ENCODE peak calls at places on chromosomes 3 and 15, in eight cellular contexts. G, H, V, B, I, U, Q and C are unnamed samples.

GRCh38 chr3:114770874-114771273 is 376.2 kb downstream of the ZBTB20 start:
- DNase-seq in V (peak), G (peak), H (no peak), Q (no peak), U (peak), B (no peak), I (no peak), C (no peak)

GRCh38 chr3:105785790-105786189 is 83.0 kb downstream of the CBLB start:
- DNase-seq in V (no peak), B (no peak), Q (no peak), I (no peak), H (no peak), U (no peak), G (no peak), C (no peak)

GRCh38 chr15:26620528-26620927 is 152.3 kb downstream of the GABRB3 start:
- DNase-seq in H (no peak), Q (no peak), V (no peak), B (no peak), I (no peak), U (no peak), G (no peak), C (no peak)

GRCh38 chr15:93831641-93832040 is 399.7 kb upstream of the MCTP2 start:
- DNase-seq in G (no peak), U (no peak), I (no peak), B (no peak), V (no peak), Q (no peak), H (no peak), C (no peak)

GRCh38 chr3:167887096-167887495 is 151.6 kb downstream of the SERPINI1 start:
- DNase-seq in U (peak), G (peak), H (no peak), I (no peak), B (no peak), Q (no peak), V (peak), C (no peak)

GRCh38 chr3:140176526-140176925 is 241.5 kb downstream of the CLSTN2 start:
- DNase-seq in Q (no peak), G (peak), B (no peak), V (peak), I (no peak), H (no peak), U (peak), C (no peak)

GRCh38 chr3:126197343-126197742 is 17.0 kb upstream of the ALDH1L1 start:
- DNase-seq in B (no peak), Q (no peak), U (no peak), H (no peak), V (no peak), G (no peak), I (no peak), C (no peak)

GRCh38 chr15:80801891-80802680 is 22.9 kb downstream of the CEMIP start:
- DNase-seq in I (no peak), H (no peak), Q (no peak), V (no peak), G (peak), U (peak), B (no peak), C (no peak)

GRCh38 chr3:16253601-16254000 is 11.1 kb downstream of the DPH3 start:
- DNase-seq in V (peak), G (peak), H (no peak), B (no peak), Q (no peak), U (no peak), I (peak), C (no peak)

GRCh38 chr3:136750209-136750921 is 1.8 kb downstream of the STAG1 start:
- DNase-seq in B (no peak), U (no peak), G (peak), Q (no peak), V (no peak), H (no peak), I (no peak), C (no peak)

GRCh38 chr15:78855746-78856145 is 16.9 kb upstream of the MORF4L1 start:
- DNase-seq in U (peak), I (no peak), H (no peak), V (peak), G (peak), Q (no peak), B (no peak), C (no peak)

GRCh38 chr3:104126864-104127553 is 1239.7 kb upstream of the ALCAM start:
- DNase-seq in Q (no peak), V (no peak), U (no peak), G (no peak), I (no peak), H (no peak), B (no peak), C (no peak)

GRCh38 chr15:29132110-29132420 is 137.6 kb downstream of the NSMCE3 start:
- DNase-seq in Q (no peak), H (no peak), V (no peak), U (no peak), I (no peak), G (no peak), B (no peak), C (no peak)

GRCh38 chr3:182808041-182808765 is 14.9 kb downstream of the ATP11B start:
- DNase-seq in V (peak), H (no peak), U (no peak), Q (no peak), I (no peak), G (no peak), B (no peak), C (no peak)

GRCh38 chr3:39216176-39216790 is 23.9 kb upstream of the XIRP1 start:
- DNase-seq in G (no peak), H (no peak), V (no peak), I (no peak), U (no peak), B (no peak), Q (no peak), C (no peak)

GRCh38 chr3:10268930-10269329 is 20.7 kb downstream of the TATDN2 start:
- DNase-seq in U (no peak), G (no peak), H (no peak), Q (no peak), V (no peak), I (no peak), B (no peak), C (no peak)

GRCh38 chr15:68032672-68033071 is 21.4 kb upstream of the PIAS1 start:
- DNase-seq in I (no peak), V (no peak), G (no peak), B (no peak), Q (no peak), H (no peak), U (no peak), C (no peak)

GRCh38 chr15:70064441-70064840 is 33.3 kb downstream of the TLE3 start:
- DNase-seq in Q (no peak), U (no peak), V (no peak), G (peak), B (no peak), I (no peak), H (no peak), C (no peak)

GRCh38 chr3:164526250-164526649 is 552.0 kb downstream of the SI start:
- DNase-seq in U (no peak), B (no peak), I (no peak), V (no peak), H (no peak), G (no peak), Q (no peak), C (no peak)

GRCh38 chr15:80684697-80685096 is 10.4 kb upstream of the ABHD17C start:
- DNase-seq in V (no peak), G (no peak), I (no peak), H (no peak), Q (no peak), U (peak), B (no peak), C (no peak)

GRCh38 chr3:58526124-58526957 is 10.6 kb downstream of the ACOX2 start:
- DNase-seq in U (peak), V (peak), G (peak), H (no peak), B (no peak), Q (no peak), I (no peak), C (no peak)

GRCh38 chr15:97881568-97881967 is 78.9 kb upstream of the ARRDC4 start:
- DNase-seq in G (no peak), Q (no peak), U (no peak), I (no peak), H (no peak), B (no peak), V (no peak), C (no peak)

GRCh38 chr3:166955549-166955948 is 424.5 kb downstream of the ZBBX start:
- DNase-seq in Q (no peak), G (no peak), B (no peak), U (no peak), H (no peak), I (no peak), V (no peak), C (no peak)

GRCh38 chr15:69090197-69090948 is 70.1 kb upstream of the GLCE start:
- DNase-seq in V (peak), U (peak), H (no peak), B (no peak), Q (no peak), G (peak), I (no peak), C (no peak)

GRCh38 chr3:100468676-100469075 is 23.7 kb upstream of the TMEM45A start:
- DNase-seq in B (no peak), Q (no peak), U (no peak), G (no peak), V (no peak), H (no peak), I (no peak), C (no peak)

GRCh38 chr15:64891546-64891945 is 20.2 kb upstream of the ANKDD1A start:
- DNase-seq in H (no peak), G (no peak), U (no peak), I (no peak), B (no peak), V (no peak), Q (no peak), C (no peak)

DNA sequence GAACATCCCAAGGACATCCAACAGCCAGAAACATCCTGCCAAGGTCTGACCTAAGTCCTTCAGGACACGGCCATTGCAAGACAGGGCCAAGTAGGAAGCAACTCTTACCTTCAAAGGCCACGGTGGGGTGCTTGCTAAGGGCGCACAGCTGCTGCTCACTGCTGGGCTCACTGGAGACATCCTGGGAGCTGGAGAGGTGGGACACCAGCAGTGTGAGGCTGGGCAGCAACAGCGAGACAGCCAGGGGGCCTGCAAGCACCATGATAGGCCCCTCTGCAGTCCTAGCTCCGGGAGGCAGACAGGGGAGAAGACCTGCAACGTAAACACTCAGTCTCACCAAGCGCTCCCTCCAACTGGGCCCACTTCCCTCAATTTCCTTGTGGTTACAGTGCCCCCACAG is 79.2 kb downstream of the SEMA5B start:
- DNase-seq in Q (no peak), V (no peak), I (no peak), U (no peak), B (no peak), G (no peak), H (no peak), C (no peak)
- TF ChIP-seq CTCF in Q (no peak), V (peak), I (no peak), U (no peak), B (no peak), G (no peak), H (no peak), C (no peak)

DNA sequence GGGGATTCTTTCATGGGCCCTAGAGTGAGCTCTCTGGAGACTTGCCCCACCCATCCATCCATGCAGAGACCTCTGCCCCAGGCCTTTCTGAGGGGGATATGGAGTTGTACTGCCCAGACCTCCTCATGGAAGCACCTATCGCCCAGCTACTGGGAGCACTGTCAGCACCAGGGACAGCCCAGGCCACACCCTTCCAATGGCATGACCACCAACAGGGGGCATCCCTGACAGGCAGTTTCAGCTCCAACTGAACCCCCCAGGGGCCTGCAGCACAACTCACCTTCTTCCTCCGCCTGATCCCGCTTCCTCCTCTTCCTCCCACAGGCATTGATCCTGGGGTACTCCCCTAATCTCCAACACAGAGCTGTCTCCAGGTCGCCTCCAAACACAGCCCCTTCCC is 21.8 kb downstream of the MRPS11 start:
- DNase-seq in G (no peak), Q (no peak), B (no peak), H (no peak), V (no peak), U (no peak), I (no peak), C (no peak)
- TF ChIP-seq CTCF in G (no peak), Q (no peak), B (no peak), H (no peak), V (no peak), U (no peak), I (no peak), C (no peak)

DNA sequence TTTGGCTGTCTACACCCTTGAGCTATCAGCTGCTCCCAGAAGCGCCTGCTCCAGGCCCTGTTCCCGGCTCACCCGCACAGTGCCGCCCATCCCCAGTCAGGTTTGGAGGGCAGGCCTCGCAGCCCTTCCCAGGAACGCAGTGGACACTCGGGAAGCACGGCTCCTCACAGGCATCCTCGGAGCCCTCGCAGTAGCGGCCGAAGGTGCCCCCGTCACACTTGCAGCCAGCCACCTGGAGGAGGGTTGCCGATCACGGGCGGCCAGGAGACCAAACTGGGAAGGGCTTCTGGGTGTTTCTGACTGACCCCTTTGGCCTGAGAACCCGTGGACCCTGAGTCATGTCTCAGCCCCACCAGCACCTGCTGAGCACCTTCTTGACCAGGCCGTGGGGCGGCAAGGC is 33.4 kb downstream of the MUC20 start:
- DNase-seq in V (no peak), H (no peak), B (no peak), G (no peak), I (no peak), Q (no peak), U (no peak), C (no peak)
- TF ChIP-seq CTCF in V (no peak), H (no peak), B (no peak), G (no peak), I (no peak), Q (no peak), U (no peak), C (no peak)

GRCh38 chr3:124277516-124277890 is 285.6 kb upstream of the ROPN1 start:
- DNase-seq in G (peak), U (peak), H (peak), Q (no peak), B (no peak), V (peak), I (no peak), C (no peak)
- TF ChIP-seq CTCF in G (no peak), U (peak), H (no peak), Q (no peak), B (no peak), V (no peak), I (no peak), C (no peak)

GRCh38 chr3:128112406-128112968 is 11.1 kb downstream of the RUVBL1 start:
- DNase-seq in V (peak), U (peak), I (no peak), Q (no peak), H (no peak), B (no peak), G (peak), C (no peak)
- TF ChIP-seq CTCF in V (no peak), U (no peak), I (no peak), Q (no peak), H (no peak), B (no peak), G (peak), C (no peak)

GRCh38 chr3:141998674-141999290 is 122.3 kb downstream of the ATP1B3 start:
- DNase-seq in U (no peak), B (no peak), I (no peak), Q (no peak), H (no peak), V (peak), G (peak), C (no peak)
- TF ChIP-seq CTCF in U (peak), B (peak), I (no peak), Q (peak), H (no peak), V (peak), G (peak), C (no peak)